ENCODE peak calls at places on chromosomes 16 and 17, in four cellular contexts. One of them, this sample, is unnamed.

GRCh38 chr17:73304971-73305786 is 6.6 kb downstream of the CDC42EP4 start:
- DNase-seq in GM23248: peak
- DNase-seq in mesendoderm: peak
- DNase-seq in neural progenitor cell: peak
- DNase-seq in this sample: no peak

GRCh38 chr17:67675481-67675880 is 42.3 kb upstream of the NOL11 start:
- DNase-seq in GM23248: no peak
- DNase-seq in mesendoderm: no peak
- DNase-seq in neural progenitor cell: no peak
- DNase-seq in this sample: no peak

GRCh38 chr16:47317465-47318240 is 143.2 kb downstream of the ITFG1 start:
- DNase-seq in GM23248: no peak
- DNase-seq in mesendoderm: peak
- DNase-seq in neural progenitor cell: no peak
- DNase-seq in this sample: peak

GRCh38 chr17:77644981-77645380 is 313.5 kb upstream of the TNRC6C start:
- DNase-seq in GM23248: no peak
- DNase-seq in mesendoderm: peak
- DNase-seq in neural progenitor cell: peak
- DNase-seq in this sample: no peak

GRCh38 chr17:41131979-41132378 is 8.0 kb upstream of the KRTAP4-12 start:
- DNase-seq in GM23248: peak
- DNase-seq in mesendoderm: no peak
- DNase-seq in neural progenitor cell: no peak
- DNase-seq in this sample: no peak

GRCh38 chr17:17808706-17809432 is 27.9 kb downstream of the SREBF1 start:
- DNase-seq in GM23248: peak
- DNase-seq in mesendoderm: peak
- DNase-seq in neural progenitor cell: peak
- DNase-seq in this sample: no peak

GRCh38 chr16:69563605-69564580 is 1.9 kb upstream of the NFAT5 start:
- DNase-seq in GM23248: peak
- DNase-seq in mesendoderm: peak
- DNase-seq in neural progenitor cell: peak
- DNase-seq in this sample: peak

GRCh38 chr17:21613071-21613429 is 79.3 kb upstream of the KCNJ18 start:
- DNase-seq in GM23248: no peak
- DNase-seq in mesendoderm: no peak
- DNase-seq in neural progenitor cell: no peak
- DNase-seq in this sample: no peak

GRCh38 chr17:33948299-33948698 is 306.8 kb upstream of the CCL2 start:
- DNase-seq in GM23248: no peak
- DNase-seq in mesendoderm: no peak
- DNase-seq in neural progenitor cell: no peak
- DNase-seq in this sample: no peak

GRCh38 chr17:46212634-46213435 is 19.6 kb upstream of the KANSL1 start:
- DNase-seq in GM23248: peak
- DNase-seq in mesendoderm: peak
- DNase-seq in neural progenitor cell: peak
- DNase-seq in this sample: peak

GRCh38 chr17:57051886-57052342 is 33.1 kb upstream of the AKAP1 start:
- DNase-seq in GM23248: no peak
- DNase-seq in mesendoderm: no peak
- DNase-seq in neural progenitor cell: peak
- DNase-seq in this sample: no peak

GRCh38 chr16:12551946-12552345 is 251.7 kb downstream of the CPPED1 start:
- DNase-seq in GM23248: no peak
- DNase-seq in mesendoderm: peak
- DNase-seq in neural progenitor cell: peak
- DNase-seq in this sample: no peak

GRCh38 chr16:71328151-71328550 is 30.4 kb upstream of the CALB2 start:
- DNase-seq in GM23248: no peak
- DNase-seq in mesendoderm: no peak
- DNase-seq in neural progenitor cell: no peak
- DNase-seq in this sample: no peak

GRCh38 chr16:1196494-1196893 is 28.6 kb downstream of the TPSG1 start:
- DNase-seq in GM23248: no peak
- DNase-seq in mesendoderm: no peak
- DNase-seq in neural progenitor cell: no peak
- DNase-seq in this sample: no peak

GRCh38 chr16:48232459-48233040 is 11.6 kb upstream of the LONP2 start:
- DNase-seq in GM23248: peak
- DNase-seq in mesendoderm: no peak
- DNase-seq in neural progenitor cell: no peak
- DNase-seq in this sample: peak

GRCh38 chr16:85417156-85417860 is 195.8 kb upstream of the GSE1 start:
- DNase-seq in GM23248: no peak
- DNase-seq in mesendoderm: no peak
- DNase-seq in neural progenitor cell: no peak
- DNase-seq in this sample: no peak

GRCh38 chr17:36942031-36942599 is 4.8 kb downstream of the LHX1 start:
- DNase-seq in GM23248: no peak
- DNase-seq in mesendoderm: no peak
- DNase-seq in neural progenitor cell: peak
- DNase-seq in this sample: no peak

GRCh38 chr17:28306954-28307401 is 12.0 kb upstream of the TMEM97 start:
- DNase-seq in GM23248: no peak
- DNase-seq in mesendoderm: no peak
- DNase-seq in neural progenitor cell: no peak
- DNase-seq in this sample: no peak
- H3K9ac ChIP-seq in GM23248: no peak
- H3K9ac ChIP-seq in mesendoderm: no peak
- H3K9ac ChIP-seq in neural progenitor cell: no peak
- H3K9ac ChIP-seq in this sample: no peak

GRCh38 chr17:44121206-44121605 is 2.2 kb downstream of the HDAC5 start:
- DNase-seq in GM23248: no peak
- DNase-seq in mesendoderm: no peak
- DNase-seq in neural progenitor cell: peak
- DNase-seq in this sample: no peak
- H3K4me2 ChIP-seq in GM23248: peak
- H3K4me2 ChIP-seq in mesendoderm: peak
- H3K4me2 ChIP-seq in neural progenitor cell: peak
- H3K4me2 ChIP-seq in this sample: no peak

GRCh38 chr16:56783332-56783731 is 53.4 kb downstream of the NUP93 start:
- DNase-seq in GM23248: no peak
- DNase-seq in mesendoderm: no peak
- DNase-seq in neural progenitor cell: no peak
- DNase-seq in this sample: no peak
- H3K9ac ChIP-seq in GM23248: no peak
- H3K9ac ChIP-seq in mesendoderm: no peak
- H3K9ac ChIP-seq in neural progenitor cell: no peak
- H3K9ac ChIP-seq in this sample: no peak

DNA sequence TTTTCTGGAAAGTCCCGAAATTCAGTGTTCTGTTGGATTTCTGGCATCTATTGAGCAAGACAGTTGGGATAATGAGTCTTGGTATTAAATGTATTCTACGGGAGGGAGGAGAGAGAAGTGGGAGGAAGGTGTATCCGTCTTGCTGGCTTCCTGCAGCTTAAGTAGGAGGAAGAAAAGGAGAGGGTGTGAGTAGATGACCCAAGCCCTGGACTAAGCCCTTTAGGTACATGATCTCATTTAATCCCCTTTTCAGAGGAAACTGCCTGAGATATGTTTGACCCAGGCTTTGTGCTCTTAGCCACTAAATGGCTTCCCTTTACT is 62.8 kb downstream of the PRKCA start:
- DNase-seq in GM23248: no peak
- DNase-seq in mesendoderm: no peak
- DNase-seq in neural progenitor cell: peak
- DNase-seq in this sample: no peak
- H3K4me2 ChIP-seq in GM23248: no peak
- H3K4me2 ChIP-seq in mesendoderm: no peak
- H3K4me2 ChIP-seq in neural progenitor cell: peak
- H3K4me2 ChIP-seq in this sample: no peak

GRCh38 chr17:42667088-42667951 is 8.2 kb downstream of the TUBG2 start:
- DNase-seq in GM23248: peak
- DNase-seq in mesendoderm: no peak
- DNase-seq in neural progenitor cell: no peak
- DNase-seq in this sample: no peak
- H3K9ac ChIP-seq in GM23248: peak
- H3K9ac ChIP-seq in mesendoderm: no peak
- H3K9ac ChIP-seq in neural progenitor cell: no peak
- H3K9ac ChIP-seq in this sample: no peak

DNA sequence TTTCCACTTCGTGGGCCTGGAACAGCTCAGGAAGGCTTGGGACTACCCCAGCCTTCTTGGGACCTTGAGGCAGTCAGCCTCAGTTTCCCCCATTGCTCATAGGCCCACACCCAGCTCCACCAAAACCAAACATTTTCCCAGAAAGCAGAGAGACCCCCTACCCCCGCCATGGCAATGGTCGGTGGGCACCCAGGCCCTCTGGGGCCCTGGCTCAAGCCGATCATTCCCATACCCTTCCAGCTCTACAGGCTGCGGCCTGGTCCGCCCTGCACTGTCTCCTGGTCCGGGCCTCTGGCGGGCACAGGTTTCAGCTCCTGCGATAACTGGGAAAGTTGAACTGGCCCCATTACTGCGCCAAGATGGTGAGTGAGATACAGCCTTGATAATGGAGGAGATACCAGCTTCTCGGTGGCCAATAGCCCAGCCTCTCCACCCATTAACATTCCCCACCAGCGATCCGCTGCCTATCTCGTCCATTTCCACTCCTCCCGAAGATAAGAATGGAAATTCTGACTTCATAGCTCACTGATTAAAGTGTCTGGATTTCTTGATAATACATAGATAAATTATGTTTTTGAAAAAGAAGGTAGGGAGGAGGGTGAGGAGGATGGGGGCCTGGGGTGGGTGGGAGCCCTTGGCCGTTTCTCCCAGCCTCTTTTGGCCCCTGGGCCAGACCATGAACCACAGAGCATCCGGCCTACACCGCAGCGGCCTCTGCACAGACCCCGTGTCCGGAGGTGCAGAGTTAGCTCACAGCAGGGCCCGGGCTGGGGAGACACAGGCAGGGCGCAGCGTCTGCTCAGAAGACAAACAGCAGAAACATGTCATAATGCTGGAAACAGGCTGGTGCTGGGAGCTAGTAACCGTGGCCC is 11.6 kb downstream of the ZFPM1 start:
- DNase-seq in GM23248: no peak
- DNase-seq in mesendoderm: peak
- DNase-seq in neural progenitor cell: no peak
- DNase-seq in this sample: no peak
- H3K4me2 ChIP-seq in GM23248: no peak
- H3K4me2 ChIP-seq in mesendoderm: no peak
- H3K4me2 ChIP-seq in neural progenitor cell: no peak
- H3K4me2 ChIP-seq in this sample: no peak

GRCh38 chr17:2798679-2799078 is 2.4 kb downstream of the RAP1GAP2 start:
- DNase-seq in GM23248: no peak
- DNase-seq in mesendoderm: peak
- DNase-seq in neural progenitor cell: peak
- DNase-seq in this sample: no peak

GRCh38 chr17:2797632-2798031 is 1.4 kb downstream of the RAP1GAP2 start:
- DNase-seq in GM23248: no peak
- DNase-seq in mesendoderm: no peak
- DNase-seq in neural progenitor cell: no peak
- DNase-seq in this sample: no peak

GRCh38 chr17:2797226-2797625 is 988 bp downstream of the RAP1GAP2 start:
- DNase-seq in GM23248: no peak
- DNase-seq in mesendoderm: no peak
- DNase-seq in neural progenitor cell: no peak
- DNase-seq in this sample: no peak

GRCh38 chr17:2799653-2800052 is 3.4 kb downstream of the RAP1GAP2 start:
- DNase-seq in GM23248: no peak
- DNase-seq in mesendoderm: no peak
- DNase-seq in neural progenitor cell: no peak
- DNase-seq in this sample: no peak

GRCh38 chr17:2798188-2798587 is 1.9 kb downstream of the RAP1GAP2 start:
- DNase-seq in GM23248: no peak
- DNase-seq in mesendoderm: no peak
- DNase-seq in neural progenitor cell: no peak
- DNase-seq in this sample: no peak
- H3K9ac ChIP-seq in GM23248: no peak
- H3K9ac ChIP-seq in mesendoderm: no peak
- H3K9ac ChIP-seq in neural progenitor cell: no peak
- H3K9ac ChIP-seq in this sample: no peak

DNA sequence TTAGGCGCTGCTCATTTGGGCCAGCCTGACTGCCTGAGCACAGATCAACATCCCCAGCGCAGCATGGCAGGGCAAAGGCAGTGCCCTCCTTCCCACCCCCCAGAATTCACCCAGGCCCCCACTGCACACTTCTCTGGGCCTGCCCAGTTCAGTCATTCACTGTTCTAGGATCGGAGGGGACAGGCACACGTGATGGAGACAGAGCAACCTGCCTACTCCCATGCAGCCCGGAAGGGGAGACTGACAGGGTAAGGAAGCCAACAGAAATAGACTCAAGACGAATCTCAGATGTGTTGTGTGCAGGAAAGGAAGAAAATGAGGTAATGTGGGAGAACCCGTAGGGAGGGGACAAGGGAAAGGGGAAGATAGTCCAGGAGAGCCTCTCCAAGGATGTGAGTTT is 59.2 kb upstream of the LYRM9 start:
- DNase-seq in GM23248: no peak
- DNase-seq in mesendoderm: no peak
- DNase-seq in neural progenitor cell: no peak
- DNase-seq in this sample: no peak
- H3K4me2 ChIP-seq in GM23248: no peak
- H3K4me2 ChIP-seq in mesendoderm: no peak
- H3K4me2 ChIP-seq in neural progenitor cell: no peak
- H3K4me2 ChIP-seq in this sample: no peak